ENCODE peak calls at places on chromosomes 13 and 19, in seven cellular contexts. B, N, U, S, F, A and Q are unnamed samples.

GRCh38 chr19:45298264-45298663 is 24.4 kb downstream of the CKM start:
- DNase-seq in N (no peak), U (no peak), B (no peak), A (no peak), F (no peak), S (no peak), Q (no peak)

GRCh38 chr19:43624933-43625332 is 5.5 kb upstream of the ZNF428 start:
- DNase-seq in B (peak), N (peak), A (no peak), U (peak), S (no peak), F (peak), Q (no peak)

GRCh38 chr13:110214637-110215036 is 92.3 kb downstream of the COL4A1 start:
- DNase-seq in B (no peak), N (peak), A (no peak), S (no peak), U (no peak), F (no peak), Q (no peak)

GRCh38 chr19:55048446-55048845 is 10.4 kb upstream of the GP6 start:
- DNase-seq in F (no peak), U (no peak), N (no peak), S (no peak), A (no peak), B (no peak), Q (no peak)

GRCh38 chr13:21106089-21106488 is 44.7 kb upstream of the LATS2 start:
- DNase-seq in A (no peak), B (no peak), U (no peak), N (peak), S (peak), F (no peak), Q (no peak)

GRCh38 chr19:30676990-30677679 is 305.0 kb downstream of the ZNF536 start:
- DNase-seq in S (no peak), F (no peak), A (no peak), N (no peak), U (no peak), B (no peak), Q (no peak)

GRCh38 chr19:29528946-29529645 is 3.3 kb downstream of the VSTM2B start:
- DNase-seq in U (peak), N (no peak), S (no peak), B (peak), F (no peak), A (no peak), Q (no peak)

GRCh38 chr13:109787135-109787954 is 962 bp upstream of the IRS2 start:
- DNase-seq in S (no peak), A (peak), N (peak), U (peak), B (peak), F (peak), Q (peak)

GRCh38 chr13:77919351-77920294 is 992 bp upstream of the EDNRB start:
- DNase-seq in A (no peak), F (peak), B (peak), S (peak), U (peak), N (peak), Q (peak)

GRCh38 chr13:76533251-76533650 is 353.0 kb downstream of the KCTD12 start:
- DNase-seq in S (no peak), A (no peak), F (no peak), U (no peak), N (peak), B (no peak), Q (no peak)

GRCh38 chr19:29587518-29587986 is 18.5 kb upstream of the POP4 start:
- DNase-seq in F (no peak), S (no peak), N (peak), U (no peak), A (no peak), B (no peak), Q (no peak)

GRCh38 chr19:1400281-1401137 is 833 bp downstream of the GAMT start:
- DNase-seq in A (no peak), F (peak), B (no peak), S (no peak), N (no peak), U (no peak), Q (no peak)

GRCh38 chr19:48355555-48355954 is 8.2 kb downstream of the TMEM143 start:
- DNase-seq in U (no peak), N (no peak), S (no peak), A (no peak), F (no peak), B (no peak), Q (no peak)

GRCh38 chr19:31693131-31693700 is 344.0 kb upstream of the TSHZ3 start:
- DNase-seq in N (no peak), F (no peak), B (no peak), A (no peak), S (no peak), U (peak), Q (no peak)

GRCh38 chr13:48626077-48626449 is 27.7 kb upstream of the CYSLTR2 start:
- DNase-seq in F (no peak), A (no peak), U (no peak), S (peak), B (no peak), N (peak), Q (no peak)

GRCh38 chr13:20567881-20568528 is 1.0 kb downstream of the IFT88 start:
- DNase-seq in B (no peak), F (no peak), S (no peak), A (no peak), N (no peak), U (no peak), Q (no peak)

GRCh38 chr19:29812080-29812880 is 489 bp downstream of the CCNE1 start:
- DNase-seq in S (no peak), F (peak), N (no peak), B (peak), A (peak), U (no peak), Q (no peak)

GRCh38 chr13:110714798-110715394 is 1.4 kb downstream of the ING1 start:
- DNase-seq in A (peak), F (peak), N (peak), S (no peak), B (peak), U (peak), Q (peak)

GRCh38 chr19:21947775-21948174 is 63.0 kb downstream of the ZNF208 start:
- DNase-seq in B (no peak), F (no peak), A (no peak), U (no peak), N (no peak), S (peak), Q (no peak)

GRCh38 chr13:40333238-40333637 is 333.2 kb downstream of the FOXO1 start:
- DNase-seq in S (no peak), N (no peak), B (no peak), F (no peak), U (no peak), A (no peak), Q (no peak)

GRCh38 chr13:21055511-21056045 is 5.8 kb downstream of the LATS2 start:
- DNase-seq in U (no peak), S (no peak), A (no peak), F (no peak), B (no peak), N (no peak), Q (no peak)

GRCh38 chr19:43628646-43629326 is 9.4 kb upstream of the ZNF428 start:
- DNase-seq in B (no peak), A (no peak), U (no peak), F (no peak), N (no peak), S (no peak), Q (no peak)

GRCh38 chr19:21492932-21493906 is 12.2 kb upstream of the ZNF429 start:
- DNase-seq in A (no peak), B (no peak), U (no peak), S (no peak), N (no peak), F (no peak), Q (no peak)

GRCh38 chr13:49571299-49572240 is 13.8 kb downstream of the RCBTB1 start:
- DNase-seq in F (no peak), S (no peak), U (no peak), N (no peak), A (no peak), B (no peak), Q (no peak)

GRCh38 chr13:43838909-43839308 is 40.6 kb downstream of the CCDC122 start:
- DNase-seq in B (no peak), F (no peak), A (no peak), U (no peak), S (peak), N (peak), Q (no peak)

GRCh38 chr19:48135411-48135810 is 24.8 kb upstream of the PLA2G4C start:
- DNase-seq in A (no peak), B (no peak), N (no peak), F (no peak), S (no peak), U (no peak), Q (no peak)

GRCh38 chr13:77696006-77696862 is 1.3 kb upstream of the SLAIN1 start:
- DNase-seq in U (no peak), A (no peak), B (no peak), F (no peak), N (no peak), S (no peak), Q (no peak)

GRCh38 chr13:96822900-96823299 is 171.4 kb downstream of the OXGR1 start:
- DNase-seq in B (peak), F (no peak), N (no peak), A (no peak), U (peak), S (no peak), Q (no peak)

GRCh38 chr19:47618771-47619170 is 9.8 kb downstream of the BICRA start:
- DNase-seq in A (no peak), S (peak), U (no peak), F (peak), B (no peak), N (peak), Q (no peak)

GRCh38 chr13:45219938-45220375 is 19.1 kb upstream of the KCTD4 start:
- DNase-seq in U (no peak), A (no peak), F (no peak), S (peak), N (peak), B (no peak), Q (no peak)

GRCh38 chr13:46392967-46393366 is 5.9 kb upstream of the RUBCNL start:
- DNase-seq in A (no peak), U (no peak), B (no peak), N (no peak), S (no peak), F (no peak), Q (no peak)

GRCh38 chr19:45955905-45956608 is 17.6 kb downstream of the NOVA2 start:
- DNase-seq in S (peak), U (no peak), N (peak), A (no peak), F (peak), B (no peak), Q (no peak)

GRCh38 chr13:81639984-81640582 is 1299.2 kb upstream of the SPRY2 start:
- DNase-seq in S (no peak), A (no peak), N (no peak), F (no peak), B (peak), U (no peak), Q (no peak)

GRCh38 chr13:60019119-60019993 is 144.4 kb downstream of the DIAPH3 start:
- DNase-seq in U (no peak), B (no peak), S (peak), A (no peak), N (peak), F (no peak), Q (no peak)

GRCh38 chr19:4409123-4409933 is 6.9 kb downstream of the CHAF1A start:
- DNase-seq in B (no peak), U (peak), N (no peak), S (no peak), F (no peak), A (no peak), Q (no peak)

GRCh38 chr19:29588095-29588494 is 18.0 kb upstream of the POP4 start:
- DNase-seq in F (no peak), B (no peak), A (no peak), N (no peak), S (no peak), U (no peak), Q (no peak)

GRCh38 chr13:103762523-103762922 is 696.3 kb upstream of the SLC10A2 start:
- DNase-seq in N (no peak), F (no peak), U (no peak), S (no peak), A (no peak), B (no peak), Q (no peak)

GRCh38 chr19:6204212-6204611 is 68.7 kb downstream of the ACSBG2 start:
- DNase-seq in A (no peak), B (no peak), S (no peak), U (no peak), F (no peak), N (no peak), Q (no peak)

DNA sequence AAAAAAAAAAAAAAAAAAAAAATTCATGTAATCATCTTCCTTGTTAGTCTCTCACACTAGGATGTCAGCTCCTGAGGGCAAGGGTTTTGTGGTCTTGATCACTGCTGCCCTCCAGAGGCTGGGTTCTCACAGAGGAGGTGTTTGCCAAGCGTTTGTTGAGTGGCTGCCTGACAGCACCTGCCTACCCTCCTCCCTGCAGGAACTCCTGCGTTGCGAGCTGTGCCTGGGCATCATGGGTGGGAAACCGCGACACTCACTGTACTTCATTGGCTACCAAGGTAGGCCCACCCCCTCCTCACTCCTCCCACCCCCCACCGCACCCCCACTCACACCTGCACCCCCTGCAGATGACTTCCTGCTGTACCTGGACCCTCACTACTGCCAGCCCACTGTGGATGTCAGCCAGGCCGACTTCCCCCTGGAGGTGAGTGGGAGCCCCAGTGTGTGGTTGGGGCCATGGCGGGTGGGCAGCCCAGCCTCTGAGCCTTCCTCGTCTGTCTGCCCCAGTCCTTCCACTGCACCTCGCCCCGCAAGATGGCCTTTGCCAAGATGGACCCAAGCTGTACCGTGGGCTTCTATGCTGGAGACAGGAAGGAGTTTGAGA is 8.1 kb downstream of the ATG4D start:
- DNase-seq in N (no peak), F (no peak), A (no peak), B (no peak), S (no peak), U (peak), Q (no peak)
- TF ChIP-seq CTCF in N (peak), F (peak), A (no peak), B (no peak), S (no peak), U (peak), Q (no peak)

DNA sequence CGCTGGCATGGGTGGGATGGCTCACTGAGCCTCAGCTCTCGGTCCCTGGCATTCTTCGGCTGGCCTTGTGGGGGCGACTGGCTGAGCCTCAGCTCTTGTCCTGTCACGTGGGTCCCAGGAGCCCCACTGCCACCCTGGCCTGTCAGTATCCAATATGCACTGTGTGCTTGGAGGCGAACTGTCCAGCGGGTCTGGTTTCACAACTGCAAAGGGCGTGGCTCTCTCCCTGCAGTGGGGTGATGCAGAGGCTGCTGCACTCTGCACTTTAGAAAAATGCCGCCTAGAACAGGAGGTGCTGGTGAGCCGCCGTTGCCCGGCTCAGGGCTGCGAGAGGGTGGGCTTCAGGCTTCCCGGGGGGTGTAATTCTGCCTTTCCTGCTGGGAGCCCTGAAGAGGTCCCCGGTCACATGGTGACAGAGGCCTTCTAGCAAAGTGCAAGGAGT is 17.0 kb upstream of the TMEM255B start:
- DNase-seq in N (peak), S (no peak), F (no peak), U (peak), B (peak), A (no peak), Q (no peak)
- TF ChIP-seq CTCF in N (peak), S (peak), F (no peak), U (peak), B (no peak), A (peak), Q (no peak)

GRCh38 chr19:53808710-53809125 is 15.4 kb downstream of the NLRP12 start:
- DNase-seq in N (peak), F (no peak), S (peak), B (peak), A (no peak), U (peak), Q (no peak)
- TF ChIP-seq CTCF in N (peak), F (peak), S (peak), B (peak), A (peak), U (peak), Q (peak)

GRCh38 chr19:51938936-51939335 is 11.7 kb downstream of the ZNF613 start:
- DNase-seq in S (no peak), U (no peak), N (no peak), F (no peak), B (no peak), A (no peak), Q (no peak)
- TF ChIP-seq CTCF in S (no peak), U (no peak), N (no peak), F (no peak), B (no peak), A (no peak), Q (no peak)

DNA sequence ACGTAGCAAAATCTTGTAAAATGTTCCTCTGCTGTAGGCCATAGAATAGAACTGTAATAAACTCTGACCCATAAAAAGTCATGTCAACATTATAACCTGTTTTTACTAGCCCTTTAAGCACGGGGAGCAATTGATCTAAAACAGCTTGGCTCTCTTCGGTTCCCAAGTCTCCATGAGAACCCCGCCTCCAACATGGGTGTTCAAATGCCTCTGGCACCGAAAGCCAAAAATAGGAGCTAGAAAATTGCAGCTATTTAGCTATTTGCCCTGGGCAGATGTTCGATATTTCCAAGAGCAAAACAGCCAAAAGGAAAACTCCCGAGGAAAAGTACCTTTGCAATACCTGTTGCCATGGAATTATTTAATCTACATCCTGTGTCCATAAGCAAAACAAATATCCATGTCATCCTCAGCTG is 563.1 kb downstream of the EFNB2 start:
- DNase-seq in F (no peak), U (no peak), A (no peak), S (no peak), N (no peak), B (no peak), Q (no peak)
- TF ChIP-seq CTCF in F (no peak), U (no peak), A (no peak), S (no peak), N (no peak), B (no peak), Q (no peak)

GRCh38 chr13:72696590-72696989 is 30.8 kb downstream of the MZT1 start:
- DNase-seq in U (no peak), S (peak), N (peak), F (no peak), A (no peak), B (no peak), Q (no peak)
- TF ChIP-seq CTCF in U (no peak), S (peak), N (peak), F (peak), A (peak), B (no peak), Q (peak)

GRCh38 chr19:35455616-35456201 is 7.7 kb downstream of the FFAR2 start:
- DNase-seq in F (no peak), B (no peak), N (no peak), A (no peak), S (no peak), U (no peak), Q (no peak)

GRCh38 chr19:35459414-35460082 is 11.5 kb downstream of the FFAR2 start:
- DNase-seq in S (no peak), B (no peak), A (no peak), U (no peak), N (no peak), F (peak), Q (no peak)

GRCh38 chr19:35458821-35459391 is 10.8 kb downstream of the FFAR2 start:
- DNase-seq in N (no peak), B (no peak), S (no peak), A (peak), U (no peak), F (no peak), Q (no peak)

GRCh38 chr19:35458192-35458591 is 10.1 kb downstream of the FFAR2 start:
- DNase-seq in S (no peak), F (no peak), U (no peak), B (no peak), N (no peak), A (no peak), Q (no peak)

DNA sequence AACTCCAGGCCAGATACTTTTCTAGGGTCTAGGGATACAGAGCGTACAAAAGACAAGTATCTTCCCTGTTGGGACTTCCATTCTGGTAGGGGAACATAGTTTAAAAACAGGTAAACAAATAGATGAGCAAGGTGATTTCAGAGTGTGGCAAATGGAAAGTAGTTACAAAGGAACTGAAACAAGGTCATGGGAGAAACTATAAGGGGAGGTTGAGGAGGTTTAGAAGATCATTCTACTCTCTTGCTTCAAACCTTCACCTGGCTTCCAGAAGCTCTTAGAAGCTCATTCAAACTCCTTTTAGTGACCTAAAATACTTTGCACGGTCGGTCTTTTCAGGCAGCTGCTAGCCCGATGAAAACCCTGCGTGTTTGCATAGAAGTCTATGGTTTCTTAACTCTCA is 9.1 kb downstream of the FFAR2 start:
- DNase-seq in A (no peak), S (no peak), U (no peak), F (no peak), B (no peak), N (no peak), Q (no peak)
- TF ChIP-seq CTCF in A (no peak), S (no peak), U (no peak), F (no peak), B (no peak), N (no peak), Q (no peak)

DNA sequence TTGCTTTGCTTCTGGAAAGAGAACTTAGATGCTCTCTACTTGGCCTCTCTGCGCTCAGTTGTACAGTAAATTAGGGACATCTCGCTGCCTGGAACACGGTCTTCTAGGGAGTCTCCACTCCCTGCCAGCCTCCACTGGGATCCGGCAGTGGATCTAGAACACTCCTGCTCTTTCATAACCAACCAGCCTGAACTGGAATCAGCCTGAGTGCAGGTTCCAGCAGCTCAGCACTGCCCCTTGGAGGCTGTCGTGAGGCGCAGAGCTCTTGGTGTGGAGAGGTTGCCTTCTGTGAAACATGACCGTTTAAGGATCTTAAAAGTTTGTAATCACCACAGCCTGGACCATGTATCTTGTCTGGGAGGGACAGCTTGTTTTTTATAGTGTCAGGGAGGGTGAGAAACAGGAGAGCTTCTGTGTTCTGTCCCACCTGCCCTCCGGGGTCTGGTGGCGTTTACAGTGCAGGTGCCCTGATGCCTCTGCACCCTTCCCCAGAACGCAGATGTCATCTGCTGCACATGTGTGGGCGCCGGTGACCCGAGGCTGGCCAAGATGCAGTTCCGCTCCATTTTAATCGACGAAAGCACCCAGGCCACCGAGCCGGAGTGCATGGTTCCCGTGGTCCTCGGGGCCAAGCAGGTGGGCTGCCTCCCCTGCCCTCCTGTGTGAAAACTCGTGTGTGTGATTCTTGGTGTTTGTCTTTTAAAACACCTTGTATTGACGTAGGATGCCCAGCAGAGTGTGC is 24.8 kb downstream of the UPF1 start:
- DNase-seq in S (no peak), B (no peak), N (no peak), A (no peak), U (no peak), F (no peak), Q (no peak)
- TF ChIP-seq CTCF in S (peak), B (no peak), N (peak), A (peak), U (peak), F (no peak), Q (no peak)